ENCODE peak calls at places on chromosomes 12 and 14, in ten cellular contexts. V is A549; L is fibroblast of mammary gland; I is stimulated activated CD4-positive, alpha-beta T cell treated with anti-CD3 and anti-CD28 coated beads, Interleukin-2, amount 100 ng/mL, for 48 hours; X is AG10803; U is HCEC 1CT; Z is NCI-H748 treated with DMSO at 0.1 percent for 48 hours; W is bronchial epithelial cell; A is colonic mucosa; P is NCI-H2029 treated with DMSO at 0.1 percent for 48 hours. C is an unnamed sample.

GRCh38 chr14:35355981-35356839 is 48.3 kb downstream of the NFKBIA start:
- DNase-seq in V (peak), L (no peak), I (no peak), X (peak), U (no peak), Z (no peak), W (peak), A (peak), P (peak), C (no peak)

GRCh38 chr12:129381717-129382116 is 522.1 kb downstream of the TMEM132D start:
- DNase-seq in V (no peak), L (no peak), I (no peak), X (no peak), U (no peak), Z (no peak), W (no peak), A (no peak), P (no peak), C (no peak)

GRCh38 chr12:96471368-96472040 is 17.9 kb upstream of the CFAP54 start:
- DNase-seq in V (no peak), L (peak), I (no peak), X (peak), U (peak), Z (no peak), W (peak), A (no peak), P (no peak), C (peak)

GRCh38 chr14:51445001-51445390 is 204.9 kb downstream of the TMX1 start:
- DNase-seq in V (no peak), L (no peak), I (no peak), X (no peak), U (no peak), Z (no peak), W (no peak), A (no peak), P (no peak), C (peak)

GRCh38 chr12:3119192-3119744 is 42.1 kb downstream of the TSPAN9 start:
- DNase-seq in V (no peak), L (no peak), I (no peak), X (peak), U (no peak), Z (no peak), W (no peak), A (no peak), P (no peak), C (no peak)

GRCh38 chr14:70934502-70935134 is 27.4 kb downstream of the PCNX1 start:
- DNase-seq in V (no peak), L (peak), I (no peak), X (peak), U (peak), Z (no peak), W (no peak), A (no peak), P (no peak), C (peak)

GRCh38 chr14:93462479-93462878 is 31.7 kb downstream of the UNC79 start:
- DNase-seq in V (no peak), L (no peak), I (no peak), X (no peak), U (no peak), Z (no peak), W (no peak), A (no peak), P (no peak), C (no peak)

GRCh38 chr14:91996951-91997371 is 42.9 kb downstream of the TRIP11 start:
- DNase-seq in V (peak), L (peak), I (no peak), X (peak), U (peak), Z (peak), W (peak), A (no peak), P (no peak), C (peak)

GRCh38 chr12:54125950-54126695 is 62.7 kb downstream of the SMUG1 start:
- DNase-seq in V (no peak), L (peak), I (no peak), X (peak), U (no peak), Z (peak), W (no peak), A (no peak), P (no peak), C (no peak)